ENCODE peak calls at places on chromosomes 1 and 21, in five cellular contexts. P is K562, Q is HCT116, N is GM12878, U is HepG2. M is an unnamed sample.

GRCh38 chr1:29685387-29685786 is 449.1 kb downstream of the PTPRU start:
- DNase-seq in P (no peak), Q (no peak), N (no peak), U (no peak), M (peak)

GRCh38 chr1:78527706-78528105 is 36.9 kb downstream of the PTGFR start:
- DNase-seq in P (no peak), Q (no peak), N (no peak), U (no peak), M (no peak)

GRCh38 chr1:61742620-61743431 is 546 bp downstream of the PATJ start:
- DNase-seq in P (no peak), Q (no peak), N (no peak), U (peak), M (no peak)

GRCh38 chr1:108814343-108815125 is 42.4 kb downstream of the AKNAD1 start:
- DNase-seq in P (peak), Q (no peak), N (no peak), U (no peak), M (no peak)

GRCh38 chr1:107532318-107532717 is 391.5 kb downstream of the NTNG1 start:
- DNase-seq in P (no peak), Q (no peak), N (no peak), U (peak), M (no peak)

GRCh38 chr21:29346771-29347170 is 48.0 kb downstream of the BACH1 start:
- DNase-seq in P (no peak), Q (no peak), N (no peak), U (no peak), M (no peak)

GRCh38 chr1:168905631-168906030 is 176.6 kb upstream of the DPT start:
- DNase-seq in P (no peak), Q (no peak), N (no peak), U (no peak), M (no peak)

GRCh38 chr1:8276173-8276914 is 41.6 kb upstream of the SLC45A1 start:
- DNase-seq in P (peak), Q (no peak), N (no peak), U (no peak), M (no peak)

GRCh38 chr21:35614412-35614901 is 445.9 kb downstream of the SETD4 start:
- DNase-seq in P (peak), Q (peak), N (no peak), U (no peak), M (no peak)

GRCh38 chr1:55547441-55547840 is 332.3 kb upstream of the USP24 start:
- DNase-seq in P (no peak), Q (no peak), N (no peak), U (no peak), M (no peak)

GRCh38 chr1:11406845-11407244 is 72.1 kb upstream of the DISP3 start:
- DNase-seq in P (no peak), Q (no peak), N (no peak), U (no peak), M (no peak)

GRCh38 chr21:14414932-14415508 is 32.1 kb upstream of the HSPA13 start:
- DNase-seq in P (no peak), Q (no peak), N (peak), U (no peak), M (no peak)

GRCh38 chr1:203288351-203288894 is 16.9 kb upstream of the BTG2 start:
- DNase-seq in P (no peak), Q (no peak), N (no peak), U (no peak), M (no peak)

GRCh38 chr1:160752926-160753325 is 13.9 kb downstream of the SLAMF7 start:
- DNase-seq in P (no peak), Q (no peak), N (no peak), U (no peak), M (no peak)

GRCh38 chr1:166673722-166674121 is 165.6 kb upstream of the POGK start:
- DNase-seq in P (no peak), Q (no peak), N (no peak), U (no peak), M (no peak)

GRCh38 chr1:81305997-81306452 is 494.7 kb upstream of the ADGRL2 start:
- DNase-seq in P (no peak), Q (no peak), N (no peak), U (no peak), M (peak)

GRCh38 chr1:74468982-74469603 is 43.3 kb downstream of the LRRC53 start:
- DNase-seq in P (peak), Q (peak), N (no peak), U (peak), M (no peak)

GRCh38 chr1:208238710-208239517 is 5.3 kb downstream of the PLXNA2 start:
- DNase-seq in P (peak), Q (peak), N (no peak), U (no peak), M (no peak)

GRCh38 chr1:7387053-7387861 is 383.8 kb upstream of the VAMP3 start:
- DNase-seq in P (no peak), Q (no peak), N (no peak), U (no peak), M (no peak)

GRCh38 chr1:119737040-119737682 is 25.4 kb downstream of the PHGDH start:
- DNase-seq in P (peak), Q (no peak), N (no peak), U (no peak), M (no peak)

GRCh38 chr1:203593723-203594122 is 32.9 kb upstream of the ATP2B4 start:
- DNase-seq in P (peak), Q (peak), N (no peak), U (no peak), M (peak)

DNA sequence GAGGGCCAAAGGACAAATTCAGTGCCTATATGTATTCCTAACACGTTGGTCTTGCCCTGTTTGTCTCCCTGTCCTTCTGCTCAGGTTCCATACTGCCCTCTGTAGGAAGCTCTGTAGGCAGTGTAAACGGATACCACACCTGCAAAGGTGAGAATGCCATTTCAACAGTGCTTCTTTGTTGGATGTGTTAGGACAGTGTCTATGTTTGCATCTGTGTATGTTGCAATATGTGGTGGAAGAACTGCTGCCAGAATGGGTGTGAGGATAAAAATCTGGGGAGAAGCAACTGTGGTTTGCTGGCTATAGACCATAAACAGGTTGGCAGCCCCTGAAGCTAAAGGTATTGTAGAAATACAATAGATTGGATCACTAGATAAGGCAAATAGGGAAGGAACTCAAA is 113.1 kb upstream of the BMP8A start:
- DNase-seq in P (no peak), Q (no peak), N (no peak), U (peak), M (no peak)
- TF ChIP-seq SRF in P (no peak), Q (no peak), N (no peak), U (peak), M (no peak)

GRCh38 chr1:36089393-36090121 is 865 bp downstream of the ADPRS start:
- DNase-seq in P (peak), Q (no peak), N (peak), U (no peak), M (no peak)
- TF ChIP-seq SRF in P (no peak), Q (no peak), N (no peak), U (no peak), M (no peak)

GRCh38 chr1:34212673-34213072 is 36.0 kb downstream of the C1orf94 start:
- DNase-seq in P (peak), Q (no peak), N (no peak), U (no peak), M (no peak)
- TF ChIP-seq SRF in P (no peak), Q (no peak), N (no peak), U (no peak), M (no peak)

GRCh38 chr1:17134036-17134435 is 14.8 kb upstream of the PADI2 start:
- DNase-seq in P (no peak), Q (no peak), N (no peak), U (no peak), M (no peak)

GRCh38 chr1:17136145-17136544 is 16.9 kb upstream of the PADI2 start:
- DNase-seq in P (no peak), Q (no peak), N (no peak), U (no peak), M (no peak)

GRCh38 chr1:17136936-17137335 is 17.7 kb upstream of the PADI2 start:
- DNase-seq in P (no peak), Q (no peak), N (no peak), U (no peak), M (no peak)

GRCh38 chr1:17134724-17135123 is 15.5 kb upstream of the PADI2 start:
- DNase-seq in P (no peak), Q (no peak), N (no peak), U (no peak), M (no peak)

GRCh38 chr1:17135530-17135929 is 16.3 kb upstream of the PADI2 start:
- DNase-seq in P (no peak), Q (no peak), N (no peak), U (no peak), M (no peak)
- TF ChIP-seq SRF in P (no peak), Q (no peak), N (no peak), U (no peak), M (no peak)

GRCh38 chr1:38644092-38644491 is 215.5 kb downstream of the RRAGC start:
- DNase-seq in P (no peak), Q (no peak), N (no peak), U (no peak), M (no peak)

GRCh38 chr1:38641661-38642060 is 217.9 kb downstream of the RRAGC start:
- DNase-seq in P (no peak), Q (no peak), N (no peak), U (no peak), M (no peak)

DNA sequence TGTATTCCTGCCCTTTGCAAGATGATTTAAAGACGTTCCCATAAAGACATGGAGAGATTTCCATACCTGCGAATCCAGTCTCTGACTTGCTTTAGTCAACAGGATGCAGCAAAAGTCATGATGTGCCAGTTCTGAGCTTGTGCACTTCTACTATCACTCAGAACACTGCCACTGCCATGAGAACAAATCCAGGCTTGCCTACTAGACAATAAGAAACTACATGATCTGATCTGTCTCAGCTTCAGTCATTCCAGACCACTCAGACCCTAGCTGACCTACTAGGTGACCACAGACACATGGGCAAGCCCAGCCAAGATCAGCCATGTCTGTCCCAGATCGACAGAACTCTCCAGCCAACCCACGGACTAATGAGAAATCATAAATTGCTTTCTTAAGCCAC is 219.2 kb downstream of the RRAGC start:
- DNase-seq in P (no peak), Q (no peak), N (no peak), U (no peak), M (no peak)
- TF ChIP-seq SRF in P (no peak), Q (no peak), N (no peak), U (no peak), M (no peak)

DNA sequence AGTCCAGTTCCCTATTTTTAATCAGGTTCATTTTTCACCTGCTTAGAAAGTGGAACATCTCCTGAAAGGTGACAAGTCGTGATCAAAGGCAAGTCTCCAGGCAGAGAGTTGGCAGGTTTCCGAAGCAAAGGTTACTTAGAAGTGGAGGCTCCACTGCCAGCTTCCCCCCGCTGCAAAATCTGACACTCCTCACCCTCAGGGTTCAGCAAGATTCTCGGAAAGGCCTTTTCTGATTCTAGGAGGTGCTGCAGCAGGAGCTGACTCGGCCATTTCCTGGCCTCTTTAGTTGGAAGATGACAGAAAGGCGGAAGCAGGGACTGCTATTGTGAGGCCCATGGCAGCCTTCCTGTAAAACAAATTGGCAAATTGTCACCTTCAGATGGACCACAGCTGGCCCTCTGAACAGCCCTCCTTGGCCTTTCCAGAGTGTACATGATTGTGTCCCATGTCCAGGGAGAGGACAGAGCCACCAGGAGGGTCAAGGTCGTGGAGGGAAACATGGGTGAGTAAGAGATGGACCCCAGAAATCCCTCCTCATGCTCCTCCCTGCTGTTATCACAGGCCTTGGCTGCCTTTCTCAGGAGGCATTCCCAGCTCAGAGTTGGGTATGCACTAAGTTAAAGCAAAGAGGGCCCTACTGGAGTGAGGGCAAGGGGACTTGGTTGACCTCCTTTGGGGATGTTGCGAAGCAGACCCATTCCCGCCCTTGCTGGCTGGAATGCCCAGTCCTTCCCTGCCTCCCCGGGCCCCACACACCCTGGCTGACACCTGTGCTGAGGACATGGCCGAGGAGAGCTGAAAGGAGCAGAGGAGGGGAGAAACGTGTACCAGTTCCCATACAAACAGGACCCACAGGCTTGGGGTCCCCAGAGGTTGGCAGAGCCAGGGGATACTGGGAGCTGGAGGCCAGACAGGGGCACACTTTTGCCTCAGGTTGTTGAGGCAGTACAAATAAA is 115.5 kb upstream of the IRF2BP2 start:
- DNase-seq in P (peak), Q (no peak), N (no peak), U (no peak), M (no peak)
- TF ChIP-seq SRF in P (no peak), Q (no peak), N (no peak), U (no peak), M (no peak)

GRCh38 chr1:145884675-145885074 is 991 bp downstream of the ANKRD35 start:
- DNase-seq in P (no peak), Q (no peak), N (no peak), U (no peak), M (no peak)

GRCh38 chr1:145886390-145886789 is 724 bp upstream of the ANKRD35 start:
- DNase-seq in P (peak), Q (no peak), N (no peak), U (no peak), M (no peak)

GRCh38 chr1:145887631-145888030 is 2.0 kb upstream of the ANKRD35 start:
- DNase-seq in P (no peak), Q (no peak), N (no peak), U (peak), M (no peak)

GRCh38 chr1:145885738-145886287 is at the start of gene ANKRD35:
- DNase-seq in P (peak), Q (peak), N (no peak), U (peak), M (no peak)

GRCh38 chr1:145886811-145887210 is 1.1 kb upstream of the ANKRD35 start:
- DNase-seq in P (no peak), Q (no peak), N (no peak), U (no peak), M (no peak)
- TF ChIP-seq SRF in P (no peak), Q (no peak), N (no peak), U (no peak), M (no peak)

DNA sequence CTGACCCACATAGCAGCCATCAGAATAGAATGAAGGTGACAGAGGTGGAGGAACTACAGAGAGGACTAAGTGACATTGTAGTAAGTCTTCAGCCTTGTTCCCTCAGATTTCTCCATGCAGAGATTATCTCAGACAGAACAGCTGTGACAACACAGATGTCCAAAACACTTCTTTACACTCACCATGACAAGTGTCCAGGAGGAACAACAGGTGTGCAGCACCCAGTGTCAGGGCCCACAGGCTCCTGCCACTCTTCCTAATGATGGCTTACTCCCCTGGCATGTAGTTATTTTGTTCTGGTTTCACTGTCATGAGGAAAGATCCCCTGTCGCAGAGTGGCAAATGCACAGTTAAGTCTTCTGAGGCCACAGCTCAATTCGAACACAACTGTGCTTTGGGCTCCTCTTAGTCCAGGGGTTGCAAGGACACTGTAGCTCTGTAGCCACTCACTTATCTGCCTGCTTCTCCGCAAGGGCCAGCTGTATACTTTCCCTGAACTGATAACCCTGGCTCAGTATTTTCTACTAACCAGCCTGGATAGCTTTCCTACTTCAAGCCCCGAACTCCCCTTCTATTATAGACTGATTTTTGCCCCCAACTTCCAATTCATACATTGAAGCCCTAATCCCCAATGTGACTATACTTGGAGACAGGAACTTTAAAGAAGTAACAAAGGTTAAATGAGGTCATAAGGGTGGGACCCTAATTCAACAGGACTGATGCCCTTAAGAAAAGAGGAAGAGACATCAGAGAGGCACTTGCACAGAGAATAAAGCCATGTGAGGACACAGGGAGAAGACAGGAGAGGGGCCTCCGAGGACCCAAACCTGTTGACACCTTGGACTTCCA is 11.2 kb downstream of the PDZK1 start:
- DNase-seq in P (peak), Q (no peak), N (no peak), U (no peak), M (no peak)
- TF ChIP-seq SRF in P (no peak), Q (no peak), N (no peak), U (no peak), M (no peak)

GRCh38 chr1:42737257-42737656 is 2.8 kb downstream of the CLDN19 start:
- DNase-seq in P (no peak), Q (no peak), N (peak), U (no peak), M (no peak)
- TF ChIP-seq SRF in P (no peak), Q (no peak), N (no peak), U (no peak), M (no peak)